ENCODE peak calls at places on chromosomes 16 and 17, in six cellular contexts. One of them, this sample, is unnamed.

GRCh38 chr17:9217151-9218067 is 196.1 kb downstream of the NTN1 start:
- DNase-seq in H9: no peak
- DNase-seq in nucleus accumbens: no peak
- DNase-seq in iris pigment epithelial cell: peak; percentile 81
- DNase-seq in effector memory CD8-positive, alpha-beta T cell: no peak
- DNase-seq in neural progenitor cell: no peak
- DNase-seq in this sample: no peak

GRCh38 chr16:72789921-72790320 is 258.0 kb downstream of the ZFHX3 start:
- DNase-seq in effector memory CD8-positive, alpha-beta T cell: no peak
- DNase-seq in neural progenitor cell: no peak
- DNase-seq in nucleus accumbens: no peak
- DNase-seq in H9: no peak
- DNase-seq in iris pigment epithelial cell: no peak
- DNase-seq in this sample: no peak

GRCh38 chr17:41352597-41353366 is 2.2 kb upstream of the KRT33A start:
- DNase-seq in iris pigment epithelial cell: peak; percentile 17
- DNase-seq in H9: no peak
- DNase-seq in effector memory CD8-positive, alpha-beta T cell: no peak
- DNase-seq in nucleus accumbens: no peak
- DNase-seq in neural progenitor cell: no peak
- DNase-seq in this sample: no peak

GRCh38 chr16:20853981-20854620 is 46.1 kb downstream of the DCUN1D3 start:
- DNase-seq in nucleus accumbens: no peak
- DNase-seq in effector memory CD8-positive, alpha-beta T cell: no peak
- DNase-seq in iris pigment epithelial cell: no peak
- DNase-seq in neural progenitor cell: no peak
- DNase-seq in H9: no peak
- DNase-seq in this sample: no peak

GRCh38 chr16:23847938-23848337 is 12.2 kb downstream of the PRKCB start:
- DNase-seq in nucleus accumbens: no peak
- DNase-seq in H9: no peak
- DNase-seq in iris pigment epithelial cell: no peak
- DNase-seq in neural progenitor cell: no peak
- DNase-seq in effector memory CD8-positive, alpha-beta T cell: peak; percentile 44
- DNase-seq in this sample: no peak

GRCh38 chr16:79842197-79842596 is 241.7 kb upstream of the MAF start:
- DNase-seq in H9: no peak
- DNase-seq in effector memory CD8-positive, alpha-beta T cell: no peak
- DNase-seq in nucleus accumbens: no peak
- DNase-seq in neural progenitor cell: no peak
- DNase-seq in iris pigment epithelial cell: no peak
- DNase-seq in this sample: no peak

GRCh38 chr17:13518271-13519000 is 83.3 kb downstream of the HS3ST3A1 start:
- DNase-seq in H9: no peak
- DNase-seq in iris pigment epithelial cell: peak; percentile 82
- DNase-seq in neural progenitor cell: no peak
- DNase-seq in effector memory CD8-positive, alpha-beta T cell: no peak
- DNase-seq in nucleus accumbens: no peak
- DNase-seq in this sample: no peak

GRCh38 chr17:20073056-20073979 is 64.2 kb downstream of the SPECC1 start:
- DNase-seq in iris pigment epithelial cell: peak; percentile 49
- DNase-seq in neural progenitor cell: no peak
- DNase-seq in H9: no peak
- DNase-seq in effector memory CD8-positive, alpha-beta T cell: peak; percentile 39
- DNase-seq in nucleus accumbens: peak; percentile 62
- DNase-seq in this sample: peak; percentile 64

GRCh38 chr17:6064855-6065254 is 5.3 kb upstream of the WSCD1 start:
- DNase-seq in iris pigment epithelial cell: no peak
- DNase-seq in nucleus accumbens: no peak
- DNase-seq in effector memory CD8-positive, alpha-beta T cell: no peak
- DNase-seq in neural progenitor cell: no peak
- DNase-seq in H9: no peak
- DNase-seq in this sample: no peak

GRCh38 chr16:57479422-57480126 is 6.7 kb downstream of the DOK4 start:
- DNase-seq in H9: peak; percentile 80
- DNase-seq in effector memory CD8-positive, alpha-beta T cell: no peak
- DNase-seq in neural progenitor cell: peak; percentile 66
- DNase-seq in nucleus accumbens: peak; percentile 71
- DNase-seq in iris pigment epithelial cell: peak; percentile 30
- DNase-seq in this sample: no peak

GRCh38 chr16:56994311-56994710 is 5.0 kb downstream of the NLRC5 start:
- DNase-seq in neural progenitor cell: no peak
- DNase-seq in H9: no peak
- DNase-seq in iris pigment epithelial cell: no peak
- DNase-seq in nucleus accumbens: no peak
- DNase-seq in effector memory CD8-positive, alpha-beta T cell: no peak
- DNase-seq in this sample: no peak

GRCh38 chr16:81679721-81680430 is 99.2 kb upstream of the PLCG2 start:
- DNase-seq in H9: no peak
- DNase-seq in nucleus accumbens: no peak
- DNase-seq in neural progenitor cell: no peak
- DNase-seq in effector memory CD8-positive, alpha-beta T cell: no peak
- DNase-seq in iris pigment epithelial cell: no peak
- DNase-seq in this sample: no peak

GRCh38 chr17:7561028-7561575 is 617 bp upstream of the SENP3 start:
- DNase-seq in nucleus accumbens: peak; percentile 91
- DNase-seq in H9: peak; percentile 96
- DNase-seq in effector memory CD8-positive, alpha-beta T cell: peak; percentile 76
- DNase-seq in iris pigment epithelial cell: peak; percentile 83
- DNase-seq in neural progenitor cell: peak; percentile 95
- DNase-seq in this sample: peak; percentile 83

GRCh38 chr17:83199500-83200201 is 120.2 kb downstream of the METRNL start:
- DNase-seq in neural progenitor cell: no peak
- DNase-seq in nucleus accumbens: no peak
- DNase-seq in H9: no peak
- DNase-seq in iris pigment epithelial cell: no peak
- DNase-seq in effector memory CD8-positive, alpha-beta T cell: peak; percentile 48
- DNase-seq in this sample: peak; percentile 91

GRCh38 chr17:83035722-83036121 is 43.7 kb upstream of the METRNL start:
- DNase-seq in neural progenitor cell: no peak
- DNase-seq in H9: no peak
- DNase-seq in effector memory CD8-positive, alpha-beta T cell: no peak
- DNase-seq in nucleus accumbens: no peak
- DNase-seq in iris pigment epithelial cell: no peak
- DNase-seq in this sample: no peak

GRCh38 chr17:2122641-2123302 is 67.9 kb downstream of the HIC1 start:
- DNase-seq in nucleus accumbens: peak; percentile 23
- DNase-seq in neural progenitor cell: peak; percentile 50
- DNase-seq in effector memory CD8-positive, alpha-beta T cell: no peak
- DNase-seq in iris pigment epithelial cell: peak; percentile 91
- DNase-seq in H9: no peak
- DNase-seq in this sample: peak; percentile 68

GRCh38 chr16:69443809-69444611 is 19.6 kb downstream of the CYB5B start:
- DNase-seq in neural progenitor cell: no peak
- DNase-seq in H9: no peak
- DNase-seq in iris pigment epithelial cell: peak; percentile 51
- DNase-seq in nucleus accumbens: no peak
- DNase-seq in effector memory CD8-positive, alpha-beta T cell: peak; percentile 20
- DNase-seq in this sample: no peak